ENCODE peak calls at places on chromosomes 6 and 20, in four cellular contexts. X is hepatocyte, U is PC-3, I is OCI-LY7. S is an unnamed sample.

GRCh38 chr20:41213150-41213820 is 75.9 kb downstream of the PLCG1 start:
- DNase-seq in X (no peak), U (peak), I (no peak), S (peak)

GRCh38 chr20:49115565-49115964 is 69.5 kb downstream of the CSE1L start:
- DNase-seq in X (no peak), U (no peak), I (no peak), S (no peak)

GRCh38 chr6:121260651-121261102 is 73.6 kb downstream of the TBC1D32 start:
- DNase-seq in X (peak), U (no peak), I (no peak), S (no peak)

GRCh38 chr20:31693987-31694661 is 28.5 kb downstream of the BCL2L1 start:
- DNase-seq in X (no peak), U (peak), I (no peak), S (no peak)

GRCh38 chr6:27873101-27874030 is 38.8 kb downstream of the OR2B2 start:
- DNase-seq in X (peak), U (no peak), I (peak), S (no peak)

GRCh38 chr6:31086788-31087440 is 25.5 kb downstream of the C6orf15 start:
- DNase-seq in X (no peak), U (peak), I (no peak), S (no peak)

GRCh38 chr6:3444276-3445088 is 12.4 kb downstream of the SLC22A23 start:
- DNase-seq in X (peak), U (peak), I (no peak), S (no peak)

GRCh38 chr6:107320126-107320525 is 139.2 kb downstream of the PDSS2 start:
- DNase-seq in X (no peak), U (no peak), I (no peak), S (no peak)

GRCh38 chr6:118771253-118771652 is 119.9 kb upstream of the CEP85L start:
- DNase-seq in X (no peak), U (peak), I (no peak), S (no peak)

GRCh38 chr20:48831702-48832422 is 4.1 kb upstream of the PREX1 start:
- DNase-seq in X (peak), U (peak), I (no peak), S (no peak)

GRCh38 chr20:22352019-22352418 is 232.4 kb downstream of the FOXA2 start:
- DNase-seq in X (no peak), U (no peak), I (no peak), S (no peak)

GRCh38 chr20:42565106-42565990 is 624.4 kb downstream of the PTPRT start:
- DNase-seq in X (no peak), U (no peak), I (no peak), S (no peak)

GRCh38 chr6:72446427-72446826 is 175.4 kb upstream of the KCNQ5 start:
- DNase-seq in X (peak), U (peak), I (no peak), S (no peak)

GRCh38 chr20:47743671-47744070 is 41.6 kb downstream of the SULF2 start:
- DNase-seq in X (no peak), U (no peak), I (no peak), S (no peak)

GRCh38 chr20:47737923-47738322 is 47.4 kb downstream of the SULF2 start:
- DNase-seq in X (no peak), U (no peak), I (no peak), S (no peak)

GRCh38 chr20:47740225-47741184 is 44.8 kb downstream of the SULF2 start:
- DNase-seq in X (no peak), U (no peak), I (no peak), S (no peak)

GRCh38 chr20:47744803-47745202 is 40.5 kb downstream of the SULF2 start:
- DNase-seq in X (no peak), U (no peak), I (no peak), S (no peak)

GRCh38 chr20:47741669-47742345 is 43.5 kb downstream of the SULF2 start:
- DNase-seq in X (no peak), U (no peak), I (no peak), S (no peak)
- TF ChIP-seq EZH2phosphoT487 in X (no peak), U (no peak), I (no peak), S (no peak)

DNA sequence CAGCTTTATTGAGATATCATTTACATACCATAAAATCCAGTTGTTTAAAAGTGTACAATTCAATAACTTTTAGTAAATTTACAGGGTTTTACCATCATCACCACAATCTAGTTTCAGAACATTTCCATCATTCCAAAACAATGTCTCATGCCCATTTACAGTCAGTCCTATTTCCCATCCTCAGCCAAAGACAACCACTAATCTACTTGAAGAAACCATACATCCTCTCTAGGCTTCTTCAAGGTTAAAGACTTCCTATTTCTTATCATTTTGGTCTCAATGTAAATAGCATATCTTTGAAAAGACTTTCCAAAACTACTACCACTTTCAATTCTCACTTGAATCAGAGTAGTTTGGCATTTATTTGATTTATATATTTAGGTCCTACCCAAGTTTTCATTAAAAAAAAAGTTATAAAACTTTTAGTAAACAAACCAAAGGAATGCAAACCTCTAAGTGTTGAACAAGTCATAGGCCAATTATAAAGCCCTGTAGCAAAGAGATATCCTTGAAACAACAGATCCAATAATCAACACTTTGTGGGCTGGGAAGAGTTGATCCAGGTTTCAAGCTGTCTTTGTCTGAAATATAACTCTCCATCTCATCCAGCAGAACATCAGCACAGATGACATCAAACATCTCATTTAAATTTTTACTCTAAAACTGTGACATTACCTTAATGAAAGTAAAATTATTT is 211.3 kb upstream of the RUNX2 start:
- DNase-seq in X (no peak), U (peak), I (no peak), S (no peak)
- H3K4me2 ChIP-seq in X (no peak), U (no peak), I (no peak), S (no peak)

GRCh38 chr20:47800619-47801018 is 15.3 kb upstream of the SULF2 start:
- DNase-seq in X (peak), U (no peak), I (no peak), S (no peak)

GRCh38 chr20:47802226-47802920 is 17.1 kb upstream of the SULF2 start:
- DNase-seq in X (no peak), U (no peak), I (no peak), S (no peak)

GRCh38 chr20:47801759-47802158 is 16.5 kb upstream of the SULF2 start:
- DNase-seq in X (no peak), U (no peak), I (no peak), S (no peak)

GRCh38 chr20:47801079-47801478 is 15.8 kb upstream of the SULF2 start:
- DNase-seq in X (no peak), U (no peak), I (no peak), S (no peak)

DNA sequence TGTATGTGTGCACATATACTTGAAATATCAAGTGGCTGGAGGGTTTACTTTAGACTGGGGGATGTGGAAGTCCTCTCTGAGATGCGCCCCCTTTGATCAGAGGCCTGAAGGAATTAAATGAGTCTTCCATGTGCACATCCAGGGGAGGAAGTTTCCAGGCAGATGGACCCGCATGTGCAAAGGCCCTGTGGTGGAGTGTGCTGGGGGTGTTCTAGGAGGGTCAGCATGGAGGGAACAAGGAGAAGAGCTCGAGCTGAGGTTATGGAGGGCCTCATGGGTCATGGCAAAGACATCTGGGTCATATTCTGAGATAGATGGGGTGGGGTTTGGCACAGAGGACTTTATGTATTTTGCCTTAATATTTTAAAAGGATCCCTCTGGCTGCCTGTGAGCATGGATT is 17.7 kb upstream of the SULF2 start:
- DNase-seq in X (no peak), U (no peak), I (no peak), S (no peak)
- TF ChIP-seq EZH2phosphoT487 in X (no peak), U (no peak), I (no peak), S (no peak)

GRCh38 chr6:35016417-35017221 is 124.5 kb downstream of the TCP11 start:
- DNase-seq in X (peak), U (no peak), I (no peak), S (no peak)
- H3K4me2 ChIP-seq in X (peak), U (no peak), I (no peak), S (no peak)

DNA sequence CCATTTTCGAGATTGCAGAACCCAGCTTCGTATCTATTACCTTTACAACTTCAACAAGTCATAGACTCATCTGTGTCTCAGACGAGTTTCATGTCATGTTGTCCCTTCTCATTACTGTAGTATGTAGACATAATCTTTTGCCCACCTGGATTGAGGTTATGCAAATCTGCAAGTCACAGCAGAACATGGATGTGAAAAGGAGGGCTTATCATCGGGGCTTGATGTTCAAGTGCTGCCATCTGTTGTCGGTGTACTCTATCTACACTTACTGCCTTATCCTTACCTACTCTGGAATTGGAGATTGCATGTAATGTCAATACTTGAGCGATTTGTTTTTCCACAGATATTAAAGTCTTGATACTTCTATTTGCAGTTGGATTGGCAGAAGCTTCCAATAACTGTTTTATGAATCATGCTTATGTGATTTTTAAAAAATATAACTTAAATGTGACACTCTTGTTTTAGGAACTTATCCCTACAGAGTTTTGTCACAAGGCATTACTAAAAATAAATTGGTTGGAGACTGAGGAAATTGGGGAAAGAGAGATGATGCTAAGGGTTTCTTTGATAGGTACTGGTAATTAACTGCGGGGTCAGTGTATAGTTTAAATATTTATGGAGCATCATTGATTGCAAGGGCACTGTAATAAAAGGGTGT is 3.0 kb upstream of the GOPC start:
- DNase-seq in X (peak), U (peak), I (peak), S (peak)
- TF ChIP-seq EZH2phosphoT487 in X (no peak), U (no peak), I (no peak), S (no peak)

DNA sequence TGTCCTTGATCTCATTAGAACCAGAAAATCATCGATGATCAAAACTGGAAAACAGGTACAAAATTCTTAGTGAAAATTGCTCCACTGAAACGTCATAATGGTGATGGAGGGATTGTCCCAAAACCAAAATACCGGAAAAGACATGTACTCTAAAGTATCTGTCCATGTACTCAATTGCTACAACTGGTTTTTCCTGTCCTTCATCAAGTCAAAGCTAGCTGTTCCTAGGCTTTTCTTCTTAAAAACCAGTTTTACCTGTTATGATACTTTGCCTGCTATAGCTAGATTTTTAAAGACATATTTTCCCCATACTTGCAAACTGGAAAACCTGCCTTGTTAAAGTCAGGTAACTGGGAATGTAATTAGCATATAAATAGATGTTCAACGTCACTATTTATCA is 50.5 kb upstream of the LRRC1 start:
- DNase-seq in X (peak), U (peak), I (no peak), S (no peak)
- H3K4me2 ChIP-seq in X (no peak), U (peak), I (no peak), S (no peak)

GRCh38 chr6:140091895-140092294 is 717.4 kb upstream of the CITED2 start:
- DNase-seq in X (no peak), U (no peak), I (no peak), S (no peak)
- TF ChIP-seq EZH2phosphoT487 in X (no peak), U (no peak), I (no peak), S (no peak)

DNA sequence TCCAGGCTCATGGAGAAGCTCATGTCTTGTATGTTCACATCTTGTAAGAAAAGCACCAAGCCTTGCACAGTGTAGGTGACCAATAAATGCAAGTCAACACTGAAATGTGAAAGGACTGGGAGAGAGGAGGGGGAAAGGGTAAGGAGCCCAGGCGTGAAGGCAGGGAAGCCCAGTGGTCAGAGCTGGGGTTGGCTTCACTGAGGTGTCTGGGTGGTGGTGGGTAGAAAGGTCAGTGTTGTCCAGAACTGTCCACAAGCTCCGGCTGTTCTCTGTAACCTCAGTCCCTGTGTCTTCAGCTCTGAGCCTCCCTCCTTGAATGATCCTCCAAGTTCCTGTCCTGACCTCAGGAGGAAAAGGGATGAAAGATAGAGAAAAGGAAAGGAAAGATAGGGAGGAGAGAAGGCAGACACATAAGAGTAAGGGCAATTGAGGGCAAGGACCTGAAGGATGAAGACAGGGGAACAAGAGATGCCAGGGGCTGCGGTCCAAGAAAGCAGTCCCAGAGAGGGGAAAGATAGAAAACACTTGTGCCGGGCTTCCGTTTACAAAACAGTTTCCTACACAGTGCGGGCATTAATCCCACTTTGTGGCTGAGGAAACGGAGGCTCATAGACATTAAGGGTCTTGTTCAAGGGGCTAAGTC is 2.4 kb upstream of the TNXB start:
- DNase-seq in X (no peak), U (no peak), I (no peak), S (no peak)
- H3K4me2 ChIP-seq in X (no peak), U (no peak), I (no peak), S (no peak)

GRCh38 chr20:44501448-44501847 is 20.4 kb downstream of the SERINC3 start:
- DNase-seq in X (no peak), U (no peak), I (no peak), S (no peak)
- TF ChIP-seq EZH2phosphoT487 in X (no peak), U (no peak), I (no peak), S (no peak)

S was measured in MM.1S.